ENCODE peak calls at places on chromosomes 4 and X, in six cellular contexts. L, H, E, V, J and N are unnamed samples. For H3K4me1 and H3K9me3, the result is how much of the 10 kb centered on the place peaks cover.

GRCh38 chr4:82268050-82268825 is 105.6 kb downstream of the HNRNPD start:
- DNase-seq in V (peak), J (peak), L (peak), E (peak), H (peak), N (peak)

GRCh38 chrX:1400049-1400448 is 8.1 kb upstream of the SLC25A6 start:
- DNase-seq in L (no peak), V (no peak), H (no peak), E (no peak), J (no peak), N (no peak)

GRCh38 chr4:2136736-2137135 is 77.6 kb downstream of the NAT8L start:
- DNase-seq in E (no peak), L (no peak), V (no peak), J (peak), H (no peak), N (no peak)

GRCh38 chr4:22897520-22898108 is 204.9 kb downstream of the GBA3 start:
- DNase-seq in V (peak), L (no peak), H (peak), J (peak), E (no peak), N (no peak)

GRCh38 chr4:85489273-85489672 is 14.3 kb downstream of the ARHGAP24 start:
- DNase-seq in E (no peak), V (peak), J (no peak), L (no peak), H (no peak), N (no peak)

GRCh38 chr4:56149601-56150000 is 200.9 kb downstream of the CEP135 start:
- DNase-seq in E (no peak), H (no peak), L (no peak), V (no peak), J (no peak), N (no peak)

GRCh38 chrX:727738-728621 is 97.4 kb downstream of the SHOX start:
- DNase-seq in L (no peak), J (no peak), V (peak), H (no peak), E (no peak), N (no peak)

GRCh38 chrX:46635186-46635585 is 61.6 kb downstream of the CHST7 start:
- DNase-seq in E (no peak), L (no peak), J (no peak), V (no peak), H (no peak), N (no peak)

GRCh38 chr4:160567634-160568033 is 1464.8 kb downstream of the RAPGEF2 start:
- DNase-seq in H (no peak), L (no peak), V (no peak), E (no peak), J (no peak), N (no peak)

GRCh38 chr4:4726051-4726450 is 133.4 kb upstream of the MSX1 start:
- DNase-seq in H (peak), L (no peak), V (peak), J (no peak), E (no peak), N (no peak)

GRCh38 chr4:4763815-4764202 is 95.7 kb upstream of the MSX1 start:
- DNase-seq in J (no peak), H (no peak), V (no peak), L (no peak), E (no peak), N (no peak)

GRCh38 chrX:43964936-43965335 is 8.3 kb downstream of the NDP start:
- DNase-seq in E (no peak), L (no peak), H (no peak), J (no peak), V (no peak), N (no peak)

GRCh38 chr4:146333187-146333894 is 119.0 kb downstream of the REELD1 start:
- DNase-seq in E (no peak), H (peak), L (no peak), V (peak), J (no peak), N (no peak)

GRCh38 chr4:122842392-122842791 is 15.8 kb downstream of the FGF2 start:
- DNase-seq in J (no peak), V (no peak), E (no peak), H (no peak), L (no peak), N (no peak)

GRCh38 chrX:20515841-20516461 is 249.2 kb upstream of the RPS6KA3 start:
- DNase-seq in L (no peak), J (no peak), V (peak), H (no peak), E (no peak), N (no peak)

GRCh38 chr4:65623509-65623908 is 46.8 kb downstream of the EPHA5 start:
- DNase-seq in V (peak), J (no peak), E (no peak), H (no peak), L (no peak), N (no peak)

GRCh38 chrX:151543706-151544105 is 19.8 kb upstream of the PASD1 start:
- DNase-seq in J (no peak), E (no peak), V (peak), H (no peak), L (no peak), N (no peak)

GRCh38 chr4:157792716-157793115 is 380.1 kb downstream of the GASK1B start:
- DNase-seq in V (no peak), L (no peak), J (no peak), H (no peak), E (no peak), N (no peak)
- H3K4me1 ChIP-seq in V (under half), L (under half), J (under half), H (under half), E (under half), N (under half)

GRCh38 chr4:125313497-125313896 is 1.3 kb upstream of the FAT4 start:
- DNase-seq in V (peak), L (peak), J (no peak), E (no peak), H (peak), N (peak)
- H3K4me3 ChIP-seq in V (no peak), L (no peak), J (no peak), E (no peak), H (no peak), N (peak)

GRCh38 chrX:66018585-66019309 is 21.1 kb downstream of the VSIG4 start:
- DNase-seq in V (no peak), L (no peak), E (no peak), H (no peak), J (no peak), N (no peak)

GRCh38 chrX:66020578-66021406 is 19.1 kb downstream of the VSIG4 start:
- DNase-seq in J (no peak), V (no peak), E (no peak), L (no peak), H (no peak), N (no peak)

GRCh38 chrX:66019974-66020373 is 19.9 kb downstream of the VSIG4 start:
- DNase-seq in H (no peak), J (no peak), V (no peak), E (no peak), L (no peak), N (no peak)

GRCh38 chrX:66017659-66018170 is 22.2 kb downstream of the VSIG4 start:
- DNase-seq in H (no peak), V (no peak), L (no peak), E (no peak), J (no peak), N (no peak)

GRCh38 chrX:66019310-66019652 is 20.6 kb downstream of the VSIG4 start:
- DNase-seq in L (no peak), J (no peak), V (no peak), H (no peak), E (no peak), N (no peak)
- H3K9me3 ChIP-seq in L (under half), J (under half), V (under half), H (under half), E (under half), N (under half)

DNA sequence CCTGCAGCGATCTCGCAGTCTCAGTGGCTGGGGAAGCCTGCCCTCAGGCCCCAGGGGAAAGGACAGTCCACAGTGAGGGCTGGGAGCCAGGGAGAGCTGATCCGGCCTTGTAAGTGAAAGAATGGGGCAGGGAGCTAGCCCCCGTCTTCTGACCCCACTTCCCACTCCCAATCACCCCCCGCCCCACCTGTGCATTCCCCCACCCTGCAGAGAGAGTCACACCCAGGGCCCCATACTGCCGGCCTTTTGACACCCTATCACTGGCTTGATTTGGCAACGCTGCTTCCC is 3.8 kb downstream of the ARHGAP4 start:
- DNase-seq in V (no peak), J (no peak), H (no peak), E (no peak), L (no peak), N (no peak)
- H3K4me1 ChIP-seq in V (under half), J (under half), H (under half), E (under half), L (under half), N (under half)